ENCODE peak calls at places on chromosomes 1 and 21, in nine cellular contexts. R is stimulated activated naive B cell treated with anti-CD40 and anti-IgM and Interleukin-4, amounts not matched to agents 10 μg/mL and 1 μg/mL and 100 μg/mL, for 72 hours; D is SHP77 treated with DMSO at 0.1 percent for 48 hours; Z is lower leg skin; L is endothelial cell; P is EL; X is cardiac fibroblast; J is RPMI7951; B is ELF-1. H is an unnamed sample.

GRCh38 chr21:25126564-25126963 is 480.7 kb downstream of the MRPL39 start:
- DNase-seq in R (no peak), D (no peak), Z (no peak), L (no peak), P (no peak), X (no peak), J (no peak), B (no peak), H (no peak)

GRCh38 chr1:41740630-41741239 is 178.0 kb downstream of the HIVEP3 start:
- DNase-seq in R (no peak), D (no peak), Z (no peak), L (no peak), P (no peak), X (no peak), J (peak; percentile 9), B (no peak), H (no peak)

GRCh38 chr1:111620412-111620971 is 903 bp downstream of the RAP1A start:
- DNase-seq in R (no peak), D (peak; percentile 4), Z (no peak), L (peak; percentile 35), P (no peak), X (no peak), J (no peak), B (peak; percentile 30), H (no peak)

GRCh38 chr1:228217551-228218344 is 9.9 kb downstream of the OBSCN start:
- DNase-seq in R (no peak), D (no peak), Z (peak; percentile 40), L (no peak), P (no peak), X (no peak), J (no peak), B (no peak), H (no peak)

GRCh38 chr1:36609241-36610027 is 126.7 kb upstream of the CSF3R start:
- DNase-seq in R (peak; percentile 38), D (peak; percentile 9), Z (no peak), L (peak; percentile 76), P (peak; percentile 50), X (peak; percentile 50), J (peak; percentile 49), B (peak; percentile 84), H (peak; percentile 48)

GRCh38 chr21:31641416-31641922 is 18.0 kb upstream of the SOD1 start:
- DNase-seq in R (no peak), D (no peak), Z (no peak), L (no peak), P (no peak), X (no peak), J (no peak), B (no peak), H (no peak)

GRCh38 chr1:16173447-16174260 is 17.8 kb upstream of the EPHA2 start:
- DNase-seq in R (no peak), D (no peak), Z (no peak), L (no peak), P (peak; percentile 94), X (peak; percentile 80), J (peak; percentile 95), B (peak; percentile 89), H (peak; percentile 82)

GRCh38 chr1:153995640-153996039 is 5.1 kb downstream of the RPS27 start:
- DNase-seq in R (no peak), D (no peak), Z (no peak), L (no peak), P (no peak), X (no peak), J (no peak), B (no peak), H (no peak)

GRCh38 chr1:154943649-154944421 is 7.3 kb upstream of the PMVK start:
- DNase-seq in R (no peak), D (no peak), Z (no peak), L (peak; percentile 57), P (peak; percentile 37), X (peak; percentile 42), J (no peak), B (peak; percentile 78), H (no peak)

GRCh38 chr1:179709841-179710329 is 33.2 kb upstream of the FAM163A start:
- DNase-seq in R (no peak), D (peak; percentile 25), Z (no peak), L (no peak), P (peak; percentile 11), X (peak; percentile 93), J (peak; percentile 45), B (no peak), H (peak; percentile 35)

GRCh38 chr1:205598841-205599666 is 32.8 kb downstream of the ELK4 start:
- DNase-seq in R (no peak), D (no peak), Z (peak; percentile 74), L (peak; percentile 50), P (peak; percentile 77), X (peak; percentile 99), J (peak; percentile 23), B (no peak), H (peak; percentile 62)

GRCh38 chr1:238658766-238659165 is 727.6 kb upstream of the CHRM3 start:
- DNase-seq in R (no peak), D (no peak), Z (no peak), L (no peak), P (peak; percentile 80), X (peak; percentile 74), J (peak; percentile 82), B (no peak), H (no peak)

H was measured in foreskin fibroblast.